ENCODE peak calls at places on chromosomes 11 and 22, in five cellular contexts. S is mammary epithelial cell, L is NCI-H1048, C is SK-MEL-5, A is NAMALWA. E is an unnamed sample.

GRCh38 chr22:38345782-38346181 is 28.5 kb upstream of the CSNK1E start:
- DNase-seq in L (no peak), C (no peak), S (no peak), A (no peak), E (no peak)

GRCh38 chr11:104798794-104799193 is 99.5 kb downstream of the CASP12 start:
- DNase-seq in A (peak; percentile 30), S (no peak), L (no peak), C (no peak), E (no peak)

GRCh38 chr11:70727899-70728620 is 329.7 kb downstream of the CTTN start:
- DNase-seq in S (no peak), C (no peak), A (no peak), L (no peak), E (no peak)

GRCh38 chr11:129143335-129143734 is 48.8 kb downstream of the ARHGAP32 start:
- DNase-seq in A (no peak), S (peak; percentile 100), C (peak; percentile 94), L (no peak), E (no peak)

GRCh38 chr11:66335531-66336233 is 552 bp downstream of the RIN1 start:
- DNase-seq in C (no peak), A (no peak), S (peak; percentile 50), L (no peak), E (no peak)

GRCh38 chr11:9609841-9610240 is 36.4 kb downstream of the WEE1 start:
- DNase-seq in L (no peak), A (no peak), S (no peak), C (no peak), E (no peak)

GRCh38 chr11:104073950-104074349 is 37.5 kb downstream of the DDI1 start:
- DNase-seq in L (no peak), S (peak; percentile 75), C (no peak), A (peak; percentile 86), E (no peak)

GRCh38 chr11:1650034-1650917 is 20.7 kb downstream of the KRTAP5-5 start:
- DNase-seq in S (peak; percentile 47), L (no peak), A (no peak), C (no peak), E (no peak)

GRCh38 chr22:36775589-36775965 is 342 bp downstream of the IFT27 start:
- DNase-seq in S (peak; percentile 7), L (no peak), A (peak; percentile 53), C (peak; percentile 24), E (no peak)

GRCh38 chr11:64729851-64730382 is 6.9 kb upstream of the NRXN2 start:
- DNase-seq in L (no peak), S (no peak), A (no peak), C (no peak), E (no peak)

GRCh38 chr22:43829904-43830851 is 18.1 kb upstream of the EFCAB6 start:
- DNase-seq in A (no peak), C (no peak), L (no peak), S (no peak), E (no peak)

GRCh38 chr22:29309332-29310064 is 3.0 kb downstream of the GAS2L1 start:
- DNase-seq in S (no peak), A (no peak), C (no peak), L (no peak), E (no peak)

GRCh38 chr11:363948-364761 is 5.1 kb upstream of the B4GALNT4 start:
- DNase-seq in S (peak; percentile 83), A (peak; percentile 73), L (peak; percentile 50), C (peak; percentile 12), E (peak; percentile 11)

GRCh38 chr11:11782532-11783110 is 59.2 kb upstream of the USP47 start:
- DNase-seq in A (no peak), C (no peak), L (no peak), S (peak; percentile 48), E (no peak)

GRCh38 chr11:955154-956049 is 29.7 kb downstream of the AP2A2 start:
- DNase-seq in A (no peak), S (no peak), L (no peak), C (no peak), E (no peak)

GRCh38 chr22:30694638-30695350 is at the start of gene OSBP2:
- DNase-seq in L (no peak), C (no peak), A (no peak), S (no peak), E (no peak)

GRCh38 chr11:80167766-80168165 is 726.9 kb upstream of the TENM4 start:
- DNase-seq in A (no peak), S (no peak), C (no peak), L (no peak), E (no peak)

GRCh38 chr11:74417379-74417804 is 19.2 kb upstream of the PGM2L1 start:
- DNase-seq in L (peak; percentile 15), C (no peak), A (no peak), S (peak; percentile 84), E (no peak)

GRCh38 chr22:42938976-42939375 is 76.0 kb downstream of the PACSIN2 start:
- DNase-seq in C (no peak), S (peak; percentile 66), A (no peak), L (no peak), E (no peak)

GRCh38 chr22:32720924-32721323 is 80.6 kb upstream of the TIMP3 start:
- DNase-seq in A (no peak), L (no peak), C (no peak), S (no peak), E (no peak)

GRCh38 chr11:119077839-119078238 is 6.8 kb upstream of the HMBS start:
- DNase-seq in L (no peak), A (no peak), S (no peak), C (no peak), E (no peak)

GRCh38 chr22:36334081-36334831 is 53.5 kb downstream of the MYH9 start:
- DNase-seq in L (no peak), S (no peak), A (no peak), C (no peak), E (no peak)

GRCh38 chr11:128324531-128325141 is 262.7 kb downstream of the ETS1 start:
- DNase-seq in S (no peak), C (no peak), L (no peak), A (no peak), E (no peak)

GRCh38 chr11:33722579-33723234 is 13.5 kb downstream of the CD59 start:
- DNase-seq in A (no peak), S (peak; percentile 88), C (no peak), L (no peak), E (no peak)

GRCh38 chr11:65314501-65315203 is at the start of gene CDC42EP2:
- DNase-seq in C (peak; percentile 68), L (no peak), A (peak; percentile 72), S (peak; percentile 82), E (no peak)

GRCh38 chr11:797300-798092 is 585 bp downstream of the SLC25A22 start:
- DNase-seq in L (peak; percentile 43), C (peak; percentile 65), S (peak; percentile 71), A (peak; percentile 94), E (peak; percentile 56)

E was measured in NCI-H1436 treated with DMSO at 0.1 percent for 48 hours.